ENCODE peak calls at places on chromosomes 4 and X, in seven cellular contexts. L, J, Q, S, T, K and Z are unnamed samples.

GRCh38 chr4:139576219-139576618 is 20.2 kb upstream of the SETD7 start:
- DNase-seq in L (peak; percentile 68), J (no peak), Q (no peak), S (no peak), T (peak; percentile 10), K (no peak), Z (no peak)

GRCh38 chr4:62898115-62898514 is 1511.1 kb downstream of the TECRL start:
- DNase-seq in L (no peak), J (peak; percentile 60), Q (no peak), S (peak; percentile 21), T (no peak), K (peak; percentile 12), Z (peak; percentile 71)

GRCh38 chr4:105389167-105389566 is 84.7 kb downstream of the PPA2 start:
- DNase-seq in L (no peak), J (no peak), Q (no peak), S (no peak), T (peak; percentile 43), K (no peak), Z (no peak)

GRCh38 chrX:140572724-140573123 is 67.9 kb upstream of the SOX3 start:
- DNase-seq in L (peak; percentile 44), J (no peak), Q (peak; percentile 64), S (no peak), T (peak; percentile 36), K (no peak), Z (no peak)

GRCh38 chr4:12411072-12411471 is 982.4 kb upstream of the HS3ST1 start:
- DNase-seq in L (no peak), J (no peak), Q (no peak), S (no peak), T (peak; percentile 18), K (no peak), Z (no peak)

GRCh38 chrX:76172325-76172887 is 456 bp upstream of the PBDC1 start:
- DNase-seq in L (no peak), J (no peak), Q (peak; percentile 60), S (no peak), T (no peak), K (no peak), Z (no peak)

GRCh38 chrX:22060451-22060940 is 28.4 kb downstream of the PHEX start:
- DNase-seq in L (no peak), J (no peak), Q (no peak), S (no peak), T (peak; percentile 53), K (no peak), Z (no peak)

GRCh38 chr4:183343730-183344129 is 21.5 kb upstream of the CLDN24 start:
- DNase-seq in L (no peak), J (no peak), Q (no peak), S (no peak), T (no peak), K (no peak), Z (peak; percentile 29)

GRCh38 chr4:177485528-177485927 is 43.3 kb upstream of the AGA start:
- DNase-seq in L (no peak), J (no peak), Q (no peak), S (no peak), T (peak; percentile 77), K (no peak), Z (no peak)

GRCh38 chr4:89245459-89245858 is 62.1 kb downstream of the GPRIN3 start:
- DNase-seq in L (no peak), J (no peak), Q (no peak), S (no peak), T (no peak), K (no peak), Z (no peak)

GRCh38 chrX:107272431-107272921 is 66.1 kb downstream of the DNAAF6 start:
- DNase-seq in L (peak; percentile 35), J (no peak), Q (peak; percentile 57), S (no peak), T (no peak), K (peak; percentile 33), Z (no peak)

GRCh38 chr4:121686265-121686664 is 10.5 kb downstream of the ANXA5 start:
- DNase-seq in L (no peak), J (no peak), Q (no peak), S (no peak), T (no peak), K (no peak), Z (no peak)

GRCh38 chr4:73019462-73020047 is 50.0 kb downstream of the COX18 start:
- DNase-seq in L (peak; percentile 69), J (no peak), Q (peak; percentile 67), S (no peak), T (peak; percentile 63), K (no peak), Z (no peak)

GRCh38 chr4:170259631-170260153 is 169.9 kb upstream of the AADAT start:
- DNase-seq in L (peak; percentile 97), J (peak; percentile 67), Q (peak; percentile 98), S (peak; percentile 65), T (peak; percentile 52), K (peak; percentile 40), Z (no peak)

GRCh38 chr4:73711989-73712388 is 28.4 kb upstream of the CXCL8 start:
- DNase-seq in L (no peak), J (no peak), Q (no peak), S (no peak), T (no peak), K (no peak), Z (no peak)

GRCh38 chr4:55396305-55397023 is 707 bp downstream of the TMEM165 start:
- DNase-seq in L (peak; percentile 77), J (peak; percentile 78), Q (peak; percentile 83), S (peak; percentile 71), T (peak; percentile 79), K (peak; percentile 76), Z (peak; percentile 92)

GRCh38 chrX:151736685-151737084 is 2.1 kb downstream of the CNGA2 start:
- DNase-seq in L (no peak), J (peak; percentile 30), Q (no peak), S (no peak), T (no peak), K (no peak), Z (peak; percentile 47)

GRCh38 chr4:32985256-32985655 is 2265.1 kb downstream of the PCDH7 start:
- DNase-seq in L (no peak), J (no peak), Q (no peak), S (no peak), T (peak; percentile 14), K (no peak), Z (no peak)

GRCh38 chr4:156977435-156978160 is 6.0 kb upstream of the PDGFC start:
- DNase-seq in L (no peak), J (no peak), Q (no peak), S (no peak), T (peak; percentile 75), K (peak; percentile 40), Z (no peak)

GRCh38 chr4:128573781-128574508 is 235.6 kb upstream of the JADE1 start:
- DNase-seq in L (peak; percentile 74), J (no peak), Q (no peak), S (no peak), T (no peak), K (no peak), Z (no peak)

GRCh38 chrX:150365953-150366911 is 3.1 kb downstream of the MAMLD1 start:
- DNase-seq in L (peak; percentile 53), J (peak; percentile 78), Q (peak; percentile 75), S (peak; percentile 80), T (peak; percentile 70), K (peak; percentile 80), Z (peak; percentile 70)

GRCh38 chrX:119880552-119881437 is 9.2 kb downstream of the NDUFA1 start:
- DNase-seq in L (peak; percentile 17), J (no peak), Q (peak; percentile 52), S (no peak), T (peak; percentile 61), K (no peak), Z (no peak)

GRCh38 chr4:102826105-102826889 is 1.1 kb downstream of the UBE2D3 start:
- DNase-seq in L (no peak), J (no peak), Q (peak; percentile 41), S (no peak), T (no peak), K (no peak), Z (no peak)

GRCh38 chrX:112839856-112840255 is 775 bp downstream of the AMOT start:
- DNase-seq in L (no peak), J (no peak), Q (peak; percentile 9), S (no peak), T (no peak), K (no peak), Z (no peak)
- H3K4me3 ChIP-seq in L (peak overlapping the region; percentile 93), J (peak overlapping the region; percentile 64), Q (peak overlapping the region; percentile 87), S (peak overlapping the region; percentile 68), T (peak overlapping the region; percentile 77), K (peak overlapping the region; percentile 48), Z (peak overlapping the region; percentile 69)

DNA sequence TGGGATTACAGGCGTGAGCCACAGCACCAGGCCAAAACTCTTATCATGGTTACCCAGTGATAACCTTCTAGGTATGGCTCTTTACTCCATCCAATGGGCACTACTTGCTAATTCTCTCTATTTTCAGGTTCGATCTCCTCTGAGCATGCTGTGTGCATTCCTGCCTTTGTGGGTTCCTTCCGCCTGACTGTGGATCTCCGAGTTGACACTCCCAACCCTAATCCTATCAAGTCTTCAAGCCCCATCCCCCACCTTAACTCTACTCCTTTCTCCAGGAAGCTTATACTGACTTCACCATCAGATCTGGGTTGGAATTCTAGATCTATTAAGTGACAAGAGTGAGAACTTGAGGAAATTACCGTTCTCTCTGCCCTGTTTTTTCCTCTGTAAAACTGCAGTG is 64.6 kb downstream of the ZAR1 start:
- DNase-seq in L (no peak), J (no peak), Q (peak; percentile 58), S (no peak), T (no peak), K (no peak), Z (no peak)
- H3K36me3 ChIP-seq in L (peaks cover 42% of the 10 kb centered on the region), J (peaks cover 43% of the 10 kb centered on the region), Q (peaks cover 35% of the 10 kb centered on the region), S (peaks cover 90% of the 10 kb centered on the region), T (peaks cover 2% of the 10 kb centered on the region), K (no peaks in the 10 kb centered on the region), Z (peaks cover 77% of the 10 kb centered on the region)

DNA sequence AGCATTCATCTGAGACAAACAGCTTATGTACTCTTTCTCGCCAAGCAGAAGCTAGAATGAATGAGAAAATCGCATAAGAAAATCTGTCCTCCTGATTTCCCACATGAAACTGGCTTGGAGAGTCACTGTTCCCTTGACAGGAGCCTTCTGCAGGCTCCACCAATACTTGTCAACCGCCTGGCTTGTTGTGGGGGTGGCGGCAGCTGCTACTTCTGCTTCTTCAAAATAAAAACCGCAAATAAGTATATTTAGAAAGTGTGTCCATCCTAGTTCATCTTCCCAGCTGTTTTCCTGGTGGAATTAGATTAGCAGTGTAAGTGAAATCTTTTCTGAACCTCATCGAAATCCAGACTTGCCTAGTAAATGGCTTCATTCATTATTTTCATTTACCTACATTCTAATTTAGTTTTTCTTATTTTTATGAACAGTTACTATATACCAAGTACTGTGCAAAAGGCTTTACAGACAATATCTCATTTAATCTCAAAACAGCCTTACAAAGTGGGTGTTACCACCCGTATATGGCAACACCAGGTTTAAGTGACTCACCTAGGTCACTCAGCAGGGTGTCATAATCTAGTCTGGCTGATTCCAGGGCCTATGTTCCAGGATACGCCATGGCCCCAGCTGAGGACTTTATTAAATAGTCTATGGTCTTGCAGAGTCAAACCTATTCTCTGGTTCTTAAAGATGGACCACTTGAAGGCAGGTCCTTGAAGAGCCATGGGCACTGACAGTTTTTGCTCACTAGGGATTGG is 104.6 kb upstream of the IGFBP7 start:
- DNase-seq in L (no peak), J (no peak), Q (no peak), S (no peak), T (no peak), K (no peak), Z (no peak)
- H3K4me3 ChIP-seq in L (no peak overlapping the region), J (no peak overlapping the region), Q (no peak overlapping the region), S (no peak overlapping the region), T (no peak overlapping the region), K (no peak overlapping the region), Z (no peak overlapping the region)

DNA sequence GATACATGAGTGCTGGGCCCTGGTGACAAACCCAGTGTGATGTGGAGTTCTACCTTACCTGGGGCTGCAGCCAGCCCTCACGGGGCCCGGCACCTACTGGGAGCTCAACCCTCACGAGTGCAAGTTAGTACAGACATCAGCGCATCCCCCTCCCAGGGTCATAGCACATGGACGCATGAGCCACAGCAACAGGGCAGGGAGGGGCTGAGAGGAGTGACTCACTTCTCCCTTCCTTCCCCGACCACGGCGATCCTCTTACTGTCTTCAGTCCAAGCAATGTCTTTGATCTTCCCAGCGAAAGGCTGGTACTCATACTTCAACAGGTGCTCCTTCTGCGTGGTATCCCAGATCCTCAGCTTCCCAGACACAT is 17.8 kb downstream of the WDR1 start:
- DNase-seq in L (no peak), J (no peak), Q (no peak), S (no peak), T (peak; percentile 59), K (no peak), Z (no peak)
- H3K36me3 ChIP-seq in L (peaks cover 45% of the 10 kb centered on the region), J (peaks cover 44% of the 10 kb centered on the region), Q (no peaks in the 10 kb centered on the region), S (peaks cover 69% of the 10 kb centered on the region), T (peaks cover 50% of the 10 kb centered on the region), K (no peaks in the 10 kb centered on the region), Z (peaks cover 83% of the 10 kb centered on the region)